ENCODE peak calls at places on chromosomes 7 and 10, in eight cellular contexts. F is heart left ventricle, T is transverse colon, X is suprapubic skin, P is stomach, H is A549, W is IMR-90, A is sigmoid colon. S is an unnamed sample.

GRCh38 chr7:134669845-134670373 is 23.3 kb downstream of the BPGM start:
- DNase-seq in T (peak; percentile 44), X (no peak), H (peak; percentile 72), P (peak; percentile 69), W (peak; percentile 96), A (no peak), F (peak; percentile 23), S (peak; percentile 67)

GRCh38 chr10:70139151-70139996 is 6.7 kb upstream of the AIFM2 start:
- DNase-seq in X (no peak), F (no peak), A (peak; percentile 40), T (no peak), P (peak; percentile 22), W (no peak), H (no peak), S (no peak)

GRCh38 chr10:24209421-24209770 is 458 bp downstream of the KIAA1217 start:
- DNase-seq in T (no peak), F (no peak), H (peak; percentile 13), X (no peak), A (no peak), W (peak; percentile 44), P (no peak), S (no peak)

GRCh38 chr7:131007439-131008330 is 273.7 kb upstream of the KLF14 start:
- DNase-seq in W (peak; percentile 79), H (peak; percentile 79), A (peak; percentile 78), P (peak; percentile 73), F (peak; percentile 57), T (peak; percentile 82), X (peak; percentile 86), S (peak; percentile 79)

GRCh38 chr7:73427902-73428696 is 5.5 kb upstream of the FZD9 start:
- DNase-seq in A (no peak), H (no peak), F (no peak), X (no peak), W (no peak), P (no peak), T (no peak), S (no peak)

GRCh38 chr10:56881218-56881617 is 520.2 kb upstream of the ZWINT start:
- DNase-seq in F (no peak), T (no peak), A (no peak), H (no peak), X (no peak), P (no peak), W (no peak), S (no peak)

GRCh38 chr7:149799397-149800168 is 26.2 kb upstream of the ZNF467 start:
- DNase-seq in F (no peak), T (peak; percentile 54), H (no peak), X (no peak), A (no peak), W (no peak), P (peak; percentile 56), S (peak; percentile 66)

GRCh38 chr7:118583651-118584050 is 359.1 kb downstream of the ANKRD7 start:
- DNase-seq in A (no peak), F (no peak), W (no peak), X (no peak), H (no peak), P (no peak), T (no peak), S (no peak)

GRCh38 chr7:101436857-101437576 is 74.3 kb downstream of the COL26A1 start:
- DNase-seq in T (peak; percentile 16), X (no peak), P (no peak), A (no peak), H (peak; percentile 34), W (no peak), F (no peak), S (no peak)

GRCh38 chr7:20778063-20778721 is 8.5 kb downstream of the SP8 start:
- DNase-seq in A (no peak), W (no peak), X (no peak), P (peak; percentile 42), T (peak; percentile 18), F (no peak), H (peak; percentile 36), S (peak; percentile 59)

GRCh38 chr10:62018141-62018911 is 116.8 kb downstream of the ARID5B start:
- DNase-seq in F (no peak), A (no peak), T (no peak), P (peak; percentile 44), W (no peak), H (no peak), X (no peak), S (peak; percentile 23)

GRCh38 chr7:112708236-112708635 is 82.0 kb downstream of the TMEM168 start:
- DNase-seq in X (no peak), W (no peak), T (no peak), A (no peak), P (no peak), F (no peak), H (no peak), S (no peak)
- TF ChIP-seq CTCF in X (no peak), W (no peak), T (no peak), A (no peak), P (no peak), F (no peak), H (no peak), S (no peak)

GRCh38 chr10:102399217-102400021 is 3.9 kb downstream of the NFKB2 start:
- DNase-seq in T (peak; percentile 92), A (peak; percentile 95), W (peak; percentile 82), F (peak; percentile 87), X (peak; percentile 92), P (peak; percentile 93), H (peak; percentile 79), S (peak; percentile 92)
- TF ChIP-seq POLR2A in T (peak; percentile 73), A (peak; percentile 37), W (no peak), F (no peak), X (no peak), P (no peak), H (peak; percentile 58), S (peak; percentile 75)

GRCh38 chr10:113953505-113954272 is 90.0 kb upstream of the ADRB1 start:
- DNase-seq in P (no peak), W (no peak), H (no peak), F (no peak), A (no peak), X (no peak), T (no peak), S (no peak)
- TF ChIP-seq CTCF in P (no peak), W (no peak), H (no peak), F (no peak), A (no peak), X (no peak), T (no peak), S (no peak)

GRCh38 chr7:2373646-2374045 is 19.0 kb downstream of the EIF3B start:
- DNase-seq in A (no peak), F (no peak), W (no peak), H (no peak), X (no peak), P (no peak), T (no peak), S (no peak)
- TF ChIP-seq POLR2A in A (no peak), F (no peak), W (no peak), H (no peak), X (no peak), P (no peak), T (no peak), S (no peak)

GRCh38 chr10:129887986-129888783 is 75.9 kb downstream of the EBF3 start:
- DNase-seq in X (no peak), P (no peak), F (no peak), H (no peak), T (no peak), A (no peak), W (no peak), S (no peak)

GRCh38 chr10:129890170-129890569 is 73.9 kb downstream of the EBF3 start:
- DNase-seq in P (no peak), W (no peak), T (no peak), F (no peak), A (no peak), X (no peak), H (no peak), S (no peak)

GRCh38 chr10:129891806-129892205 is 72.3 kb downstream of the EBF3 start:
- DNase-seq in X (no peak), P (no peak), A (no peak), F (peak; percentile 56), T (no peak), H (no peak), W (no peak), S (no peak)

GRCh38 chr10:129892571-129893045 is 71.5 kb downstream of the EBF3 start:
- DNase-seq in H (no peak), F (no peak), P (no peak), W (no peak), T (no peak), X (no peak), A (no peak), S (no peak)

GRCh38 chr10:129888784-129889616 is 75.1 kb downstream of the EBF3 start:
- DNase-seq in X (peak; percentile 87), F (peak; percentile 76), T (no peak), P (no peak), W (peak; percentile 15), A (no peak), H (peak; percentile 64), S (peak; percentile 60)
- TF ChIP-seq CTCF in X (peak; percentile 67), F (peak; percentile 58), T (peak; percentile 53), P (no peak), W (peak; percentile 39), A (no peak), H (peak; percentile 46), S (peak; percentile 34)

GRCh38 chr10:11214407-11214806 is 196.7 kb downstream of the CELF2 start:
- DNase-seq in T (no peak), A (no peak), P (no peak), F (no peak), W (no peak), H (no peak), X (no peak), S (no peak)

GRCh38 chr10:11210211-11210922 is 192.7 kb downstream of the CELF2 start:
- DNase-seq in X (no peak), A (no peak), P (no peak), H (no peak), T (no peak), F (peak; percentile 42), W (no peak), S (peak; percentile 24)

GRCh38 chr10:11212686-11213085 is 195.0 kb downstream of the CELF2 start:
- DNase-seq in W (no peak), F (no peak), T (no peak), A (no peak), P (no peak), X (no peak), H (no peak), S (no peak)

GRCh38 chr10:11213156-11213555 is 195.5 kb downstream of the CELF2 start:
- DNase-seq in T (no peak), A (no peak), H (no peak), P (no peak), X (no peak), F (no peak), W (no peak), S (no peak)

GRCh38 chr10:11212285-11212684 is 194.6 kb downstream of the CELF2 start:
- DNase-seq in A (no peak), H (no peak), W (no peak), T (no peak), F (no peak), X (no peak), P (no peak), S (no peak)
- TF ChIP-seq POLR2A in A (no peak), H (no peak), W (no peak), T (no peak), F (no peak), X (no peak), P (no peak), S (no peak)